ENCODE peak calls at places on chromosome 11, in nine cellular contexts. C, D, R, K, Y, O, M, U and E are unnamed samples.

GRCh38 chr11:8351223-8351622 is 87.5 kb upstream of the LMO1 start:
- DNase-seq in C (no peak), D (no peak), R (no peak), K (no peak), Y (no peak), O (no peak), M (no peak), U (no peak), E (no peak)

GRCh38 chr11:8015753-8016239 is 28.7 kb downstream of the EIF3F start:
- DNase-seq in C (no peak), D (no peak), R (no peak), K (no peak), Y (no peak), O (no peak), M (no peak), U (no peak), E (no peak)

GRCh38 chr11:3169235-3169951 is 4.3 kb upstream of the OSBPL5 start:
- DNase-seq in C (no peak), D (peak), R (no peak), K (no peak), Y (no peak), O (peak), M (no peak), U (no peak), E (no peak)

GRCh38 chr11:117771197-117771596 is 25.8 kb downstream of the DSCAML1 start:
- DNase-seq in C (no peak), D (no peak), R (no peak), K (no peak), Y (no peak), O (no peak), M (no peak), U (no peak), E (no peak)

GRCh38 chr11:48080301-48080861 is 100.0 kb downstream of the PTPRJ start:
- DNase-seq in C (no peak), D (no peak), R (no peak), K (no peak), Y (no peak), O (no peak), M (no peak), U (no peak), E (no peak)

GRCh38 chr11:12692238-12693074 is 18.2 kb downstream of the TEAD1 start:
- DNase-seq in C (peak), D (peak), R (no peak), K (no peak), Y (no peak), O (peak), M (no peak), U (no peak), E (peak)

GRCh38 chr11:14190992-14191773 is 167.8 kb downstream of the RRAS2 start:
- DNase-seq in C (no peak), D (no peak), R (no peak), K (no peak), Y (no peak), O (peak), M (no peak), U (no peak), E (no peak)

GRCh38 chr11:47328449-47329390 is 23.8 kb downstream of the MYBPC3 start:
- DNase-seq in C (no peak), D (no peak), R (peak), K (no peak), Y (no peak), O (no peak), M (no peak), U (no peak), E (no peak)

GRCh38 chr11:72224587-72225410 is at the start of gene INPPL1:
- DNase-seq in C (no peak), D (peak), R (peak), K (peak), Y (no peak), O (peak), M (no peak), U (no peak), E (peak)

GRCh38 chr11:47714554-47715081 is 551 bp downstream of the AGBL2 start:
- DNase-seq in C (no peak), D (peak), R (peak), K (no peak), Y (no peak), O (no peak), M (peak), U (no peak), E (no peak)